ENCODE peak calls at places on chromosomes 12 and 14, in nine cellular contexts. S is nephron progenitor cell, C is endothelial cell, D is GM12865, Q is A549, N is stomach, P is endothelial cell of umbilical vein, X is lung, R is lower lobe of right lung. Y is an unnamed sample.

GRCh38 chr14:32366995-32367394 is 37.9 kb downstream of the AKAP6 start:
- DNase-seq in S (no peak), C (no peak), D (no peak), Q (no peak), N (no peak), P (no peak), X (no peak), R (no peak), Y (no peak)

GRCh38 chr12:93772003-93772402 is 94.8 kb downstream of the CRADD start:
- DNase-seq in S (no peak), C (no peak), D (peak; percentile 10), Q (no peak), N (no peak), P (no peak), X (no peak), R (no peak), Y (no peak)

GRCh38 chr12:6336859-6337744 is 4.8 kb downstream of the TNFRSF1A start:
- DNase-seq in S (no peak), C (no peak), D (peak; percentile 66), Q (no peak), N (no peak), P (peak; percentile 27), X (peak; percentile 48), R (no peak), Y (no peak)

GRCh38 chr12:6782903-6783571 is 6.3 kb upstream of the CD4 start:
- DNase-seq in S (no peak), C (no peak), D (no peak), Q (no peak), N (no peak), P (no peak), X (no peak), R (no peak), Y (no peak)

GRCh38 chr12:6090786-6091185 is 33.7 kb downstream of the VWF start:
- DNase-seq in S (no peak), C (no peak), D (no peak), Q (no peak), N (no peak), P (no peak), X (no peak), R (no peak), Y (no peak)

GRCh38 chr14:28886940-28887339 is 120.4 kb downstream of the FOXG1 start:
- DNase-seq in S (no peak), C (no peak), D (no peak), Q (no peak), N (no peak), P (no peak), X (no peak), R (no peak), Y (no peak)

GRCh38 chr14:72736791-72737559 is 156.9 kb downstream of the DPF3 start:
- DNase-seq in S (no peak), C (no peak), D (no peak), Q (no peak), N (no peak), P (no peak), X (no peak), R (no peak), Y (no peak)

GRCh38 chr12:75705749-75706719 is 194.6 kb upstream of the KRR1 start:
- DNase-seq in S (peak; percentile 50), C (peak; percentile 14), D (no peak), Q (no peak), N (no peak), P (peak; percentile 98), X (peak; percentile 33), R (no peak), Y (no peak)

GRCh38 chr14:75941030-75941429 is 40.8 kb downstream of the TGFB3 start:
- DNase-seq in S (no peak), C (no peak), D (no peak), Q (no peak), N (no peak), P (peak; percentile 39), X (no peak), R (no peak), Y (no peak)

GRCh38 chr12:104590002-104590401 is 133.3 kb downstream of the CHST11 start:
- DNase-seq in S (no peak), C (no peak), D (no peak), Q (no peak), N (no peak), P (no peak), X (no peak), R (no peak), Y (no peak)

GRCh38 chr14:34356267-34356660 is 105.8 kb downstream of the SPTSSA start:
- DNase-seq in S (no peak), C (no peak), D (no peak), Q (no peak), N (no peak), P (no peak), X (no peak), R (no peak), Y (no peak)

GRCh38 chr12:5003025-5003666 is 40.5 kb upstream of the KCNA5 start:
- DNase-seq in S (peak; percentile 76), C (peak; percentile 78), D (peak; percentile 85), Q (peak; percentile 57), N (peak; percentile 62), P (peak; percentile 45), X (peak; percentile 55), R (peak; percentile 61), Y (peak; percentile 72)

GRCh38 chr14:76396714-76397187 is 20.8 kb downstream of the ESRRB start:
- DNase-seq in S (peak; percentile 70), C (no peak), D (no peak), Q (no peak), N (no peak), P (no peak), X (no peak), R (no peak), Y (no peak)

GRCh38 chr12:49868952-49869815 is 26.3 kb upstream of the BCDIN3D start:
- DNase-seq in S (no peak), C (no peak), D (no peak), Q (no peak), N (peak; percentile 83), P (peak; percentile 100), X (peak; percentile 71), R (peak; percentile 73), Y (no peak)

GRCh38 chr14:95227279-95227860 is 70.0 kb upstream of the DICER1 start:
- DNase-seq in S (peak; percentile 23), C (no peak), D (no peak), Q (no peak), N (peak; percentile 57), P (peak; percentile 69), X (no peak), R (no peak), Y (no peak)

GRCh38 chr12:39619316-39619659 is 315 bp downstream of the ABCD2 start:
- DNase-seq in S (no peak), C (no peak), D (peak; percentile 67), Q (no peak), N (no peak), P (no peak), X (no peak), R (no peak), Y (no peak)

GRCh38 chr12:98259667-98260066 is 255.7 kb upstream of the TMPO start:
- DNase-seq in S (no peak), C (no peak), D (no peak), Q (no peak), N (no peak), P (no peak), X (no peak), R (no peak), Y (no peak)

GRCh38 chr14:72546359-72547035 is 347.4 kb downstream of the DPF3 start:
- DNase-seq in S (no peak), C (no peak), D (no peak), Q (no peak), N (no peak), P (no peak), X (no peak), R (no peak), Y (no peak)

GRCh38 chr14:23028800-23029199 is 5.9 kb downstream of the PSMB5 start:
- DNase-seq in S (no peak), C (no peak), D (no peak), Q (no peak), N (no peak), P (no peak), X (no peak), R (no peak), Y (no peak)

GRCh38 chr14:75051556-75051899 is 261 bp upstream of the MLH3 start:
- DNase-seq in S (no peak), C (no peak), D (no peak), Q (no peak), N (no peak), P (no peak), X (no peak), R (no peak), Y (no peak)

DNA sequence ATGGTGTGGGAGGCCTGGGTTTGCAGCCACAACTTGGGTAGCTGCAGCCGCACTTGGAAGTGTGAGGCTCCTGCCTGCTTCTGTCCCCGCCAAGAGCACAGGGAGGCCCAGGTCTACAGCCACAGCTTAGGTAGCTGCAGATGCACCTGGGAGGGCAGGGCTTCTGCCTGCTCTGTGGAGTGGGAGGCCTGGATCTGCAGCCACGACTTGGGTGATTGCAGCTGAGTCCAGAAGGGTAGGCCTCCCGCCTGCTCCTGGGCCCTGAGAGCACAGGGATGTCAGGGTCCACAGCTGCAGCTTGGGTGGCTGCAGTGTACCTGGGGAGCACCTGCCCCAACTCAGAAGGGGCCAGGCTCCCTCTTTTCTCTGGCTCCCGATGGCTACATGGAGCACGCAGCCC is 287.3 kb downstream of the AEBP2 start:
- DNase-seq in S (no peak), C (no peak), D (no peak), Q (no peak), N (no peak), P (no peak), X (no peak), R (no peak), Y (no peak)
- TF ChIP-seq CTCF in S (no peak), C (no peak), D (no peak), Q (no peak), N (no peak), P (no peak), X (no peak), R (no peak), Y (no peak)

GRCh38 chr12:59075968-59076367 is 155.7 kb upstream of the LRIG3 start:
- DNase-seq in S (no peak), C (no peak), D (no peak), Q (no peak), N (no peak), P (peak; percentile 71), X (no peak), R (no peak), Y (no peak)
- TF ChIP-seq CTCF in S (no peak), C (no peak), D (no peak), Q (no peak), N (no peak), P (peak; percentile 21), X (no peak), R (no peak), Y (no peak)

DNA sequence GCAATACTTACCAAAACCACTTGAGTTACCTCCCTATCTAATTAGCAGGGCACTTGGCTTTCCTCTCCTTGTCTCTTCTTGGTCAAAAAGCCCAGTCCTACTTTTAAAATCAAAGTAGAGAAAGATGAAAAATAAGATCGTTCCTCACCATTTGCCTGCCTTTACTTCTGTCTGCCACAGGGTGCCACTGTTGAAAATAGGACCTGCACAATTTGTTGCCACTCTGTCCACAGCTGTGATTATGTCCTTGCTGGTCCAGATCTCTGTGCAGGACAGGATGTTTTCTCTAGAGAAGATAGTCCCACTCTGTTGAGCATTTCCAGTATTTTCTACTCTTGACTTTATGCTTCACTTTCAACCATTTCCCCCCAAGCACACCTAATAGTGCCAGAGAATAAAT is 179.9 kb downstream of the PDZRN4 start:
- DNase-seq in S (no peak), C (no peak), D (peak; percentile 7), Q (no peak), N (no peak), P (no peak), X (no peak), R (no peak), Y (no peak)
- TF ChIP-seq CTCF in S (no peak), C (peak; percentile 54), D (peak; percentile 18), Q (no peak), N (no peak), P (peak; percentile 28), X (no peak), R (no peak), Y (no peak)

GRCh38 chr12:69196302-69197288 is 42.8 kb upstream of the CPSF6 start:
- DNase-seq in S (no peak), C (no peak), D (peak; percentile 24), Q (no peak), N (no peak), P (peak; percentile 4), X (no peak), R (no peak), Y (peak; percentile 41)
- TF ChIP-seq CTCF in S (no peak), C (no peak), D (peak; percentile 37), Q (peak; percentile 28), N (no peak), P (peak; percentile 25), X (no peak), R (peak; percentile 43), Y (peak; percentile 20)